ENCODE peak calls at places on chromosomes 16 and 17, in eight cellular contexts. A is PC-3, K is HepG2, G is GM23338, R is fibroblast of lung, D is keratinocyte, Z is GM12878, J is GM23248. H is an unnamed sample.

GRCh38 chr16:4261557-4262172 is 11.2 kb downstream of the TFAP4 start:
- DNase-seq in D (no peak), G (peak), A (peak), K (peak), R (peak), J (peak), Z (no peak), H (peak)

GRCh38 chr17:74028717-74029116 is 174.8 kb upstream of the RPL38 start:
- DNase-seq in D (no peak), K (no peak), R (no peak), J (no peak), G (no peak), A (no peak), Z (no peak), H (no peak)

GRCh38 chr16:83926726-83927397 is 26.2 kb upstream of the OSGIN1 start:
- DNase-seq in G (peak), A (peak), Z (no peak), D (peak), R (peak), K (peak), J (peak), H (peak)

GRCh38 chr17:8621585-8621984 is 8.9 kb downstream of the MYH10 start:
- DNase-seq in D (no peak), K (no peak), A (no peak), Z (no peak), G (no peak), J (peak), R (peak), H (no peak)

GRCh38 chr17:76700290-76700626 is 10.5 kb downstream of the MXRA7 start:
- DNase-seq in A (no peak), J (peak), R (no peak), D (no peak), G (no peak), K (no peak), Z (no peak), H (no peak)

GRCh38 chr17:48131216-48131824 is 23.8 kb downstream of the SNX11 start:
- DNase-seq in K (peak), G (peak), D (no peak), R (peak), J (peak), Z (no peak), A (peak), H (peak)

GRCh38 chr17:42519546-42520444 is 16.2 kb upstream of the NAGLU start:
- DNase-seq in J (peak), R (peak), G (peak), K (peak), D (no peak), A (peak), Z (no peak), H (peak)

GRCh38 chr16:28863929-28864886 is 565 bp downstream of the SH2B1 start:
- DNase-seq in D (no peak), A (no peak), G (peak), Z (no peak), J (peak), K (no peak), R (peak), H (no peak)

GRCh38 chr17:29115906-29116651 is 64.1 kb downstream of the MYO18A start:
- DNase-seq in R (peak), J (peak), Z (no peak), G (peak), K (peak), A (peak), D (no peak), H (peak)

GRCh38 chr16:2860826-2861567 is 3.0 kb upstream of the PRSS22 start:
- DNase-seq in R (no peak), G (peak), J (peak), A (peak), Z (no peak), D (no peak), K (no peak), H (no peak)

GRCh38 chr17:48470388-48471034 is 40.5 kb upstream of the SKAP1 start:
- DNase-seq in J (peak), Z (no peak), K (no peak), G (peak), R (peak), D (no peak), A (peak), H (peak)

GRCh38 chr17:39769974-39770587 is 32.3 kb downstream of the GRB7 start:
- DNase-seq in G (no peak), A (peak), J (peak), D (peak), Z (peak), R (no peak), K (peak), H (no peak)

GRCh38 chr16:4409081-4409932 is 7.1 kb downstream of the CORO7 start:
- DNase-seq in R (no peak), D (no peak), J (peak), K (no peak), G (peak), A (peak), Z (no peak), H (no peak)

GRCh38 chr16:73091199-73091598 is 43.3 kb upstream of the ZFHX3 start:
- DNase-seq in J (no peak), A (no peak), Z (no peak), D (no peak), R (no peak), G (no peak), K (no peak), H (no peak)

GRCh38 chr16:78094998-78095397 is 4.5 kb upstream of the WWOX start:
- DNase-seq in J (no peak), K (no peak), Z (no peak), G (no peak), D (no peak), R (no peak), A (no peak), H (no peak)

GRCh38 chr17:77312786-77313599 is 172.2 kb downstream of the SEC14L1 start:
- DNase-seq in K (peak), A (no peak), J (peak), R (peak), G (no peak), Z (no peak), D (no peak), H (no peak)

GRCh38 chr16:30185683-30186421 is 2.5 kb downstream of the CORO1A start:
- DNase-seq in Z (peak), D (no peak), A (no peak), K (no peak), R (no peak), J (no peak), G (peak), H (no peak)

GRCh38 chr16:57537194-57537505 is 779 bp upstream of the CCDC102A start:
- DNase-seq in Z (no peak), J (peak), G (no peak), A (no peak), D (no peak), R (peak), K (no peak), H (no peak)
- H3K27ac ChIP-seq in Z (peak), J (no peak), G (peak), A (no peak), D (no peak), R (no peak), K (no peak), H (no peak)

DNA sequence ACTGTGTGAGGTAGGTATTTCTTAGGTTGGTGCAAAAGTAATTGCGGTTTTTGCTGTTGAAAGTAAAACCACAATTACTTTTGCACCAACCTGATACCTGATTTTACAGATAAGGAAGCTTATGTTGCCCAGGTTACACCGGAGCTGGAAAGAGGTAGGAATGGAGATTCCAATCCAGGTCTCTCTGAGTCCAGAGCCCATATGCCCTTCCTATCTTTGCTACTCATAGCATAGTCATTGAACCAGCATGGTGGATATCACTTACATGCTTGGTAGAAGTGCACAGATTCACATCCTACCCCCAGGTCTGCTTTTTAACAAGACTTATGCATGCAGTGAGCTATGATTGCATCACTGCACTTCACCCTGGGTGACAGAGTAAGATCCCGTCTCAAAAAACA is 61.8 kb downstream of the ARSG start:
- DNase-seq in D (no peak), K (no peak), A (peak), Z (no peak), R (no peak), G (no peak), J (no peak), H (no peak)
- H3K4me3 ChIP-seq in D (no peak), K (no peak), A (no peak), Z (no peak), R (no peak), G (no peak), J (no peak), H (no peak)

DNA sequence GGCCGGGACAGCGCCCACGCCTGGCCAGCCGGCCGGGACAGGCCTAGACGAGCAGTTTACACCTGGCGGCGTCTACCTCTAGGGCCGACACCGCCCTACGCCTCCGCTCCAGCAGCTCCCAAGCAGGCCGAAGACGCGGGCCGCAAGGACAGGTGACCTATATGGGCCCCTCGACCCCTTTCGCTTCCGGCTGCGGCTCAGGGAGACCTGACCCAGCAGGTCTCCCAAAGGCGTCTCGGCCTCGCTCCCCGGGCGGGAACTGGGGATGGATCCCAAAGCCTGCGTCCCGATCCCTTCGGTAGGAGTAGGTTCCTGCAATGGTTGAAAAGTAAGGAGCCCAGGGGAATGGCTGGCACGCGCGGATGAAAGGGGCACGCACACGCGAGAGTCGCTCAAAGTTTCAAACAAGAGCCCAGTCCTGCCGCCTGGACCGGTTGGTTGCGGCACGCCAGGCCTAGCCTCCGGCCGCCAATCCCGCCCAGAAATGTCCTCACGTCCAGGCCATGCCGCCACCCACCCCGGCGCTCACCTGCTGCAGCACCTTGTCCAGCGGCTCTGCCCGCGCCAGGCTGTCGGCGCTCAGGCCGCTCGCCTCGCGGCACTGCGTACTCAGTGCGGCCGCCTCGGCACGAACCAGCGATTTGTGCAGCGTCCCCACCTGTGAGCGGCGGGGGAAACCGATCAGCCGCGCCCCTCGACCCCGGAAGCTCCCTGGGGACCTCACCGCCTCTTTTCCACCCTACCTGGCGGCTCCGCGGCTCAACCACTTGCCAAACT is 634 bp downstream of the ESRP2 start:
- DNase-seq in R (no peak), G (peak), Z (no peak), A (peak), D (no peak), J (no peak), K (peak), H (no peak)
- TF ChIP-seq EZH2 in R (no peak), G (no peak), Z (no peak), A (no peak), D (no peak), J (no peak), K (no peak), H (no peak)

GRCh38 chr16:75262104-75262799 is 10.8 kb upstream of the BCAR1 start:
- DNase-seq in D (no peak), Z (no peak), K (peak), G (no peak), J (no peak), A (no peak), R (no peak), H (no peak)

GRCh38 chr16:75262800-75263127 is 11.3 kb upstream of the BCAR1 start:
- DNase-seq in K (no peak), D (no peak), Z (no peak), J (no peak), R (no peak), A (no peak), G (no peak), H (no peak)

GRCh38 chr16:75260856-75261589 is 9.6 kb upstream of the BCAR1 start:
- DNase-seq in G (no peak), A (no peak), K (no peak), D (no peak), Z (no peak), J (no peak), R (no peak), H (no peak)

GRCh38 chr16:75263291-75263962 is 12.0 kb upstream of the BCAR1 start:
- DNase-seq in R (no peak), G (no peak), J (peak), K (no peak), A (no peak), D (no peak), Z (no peak), H (no peak)

DNA sequence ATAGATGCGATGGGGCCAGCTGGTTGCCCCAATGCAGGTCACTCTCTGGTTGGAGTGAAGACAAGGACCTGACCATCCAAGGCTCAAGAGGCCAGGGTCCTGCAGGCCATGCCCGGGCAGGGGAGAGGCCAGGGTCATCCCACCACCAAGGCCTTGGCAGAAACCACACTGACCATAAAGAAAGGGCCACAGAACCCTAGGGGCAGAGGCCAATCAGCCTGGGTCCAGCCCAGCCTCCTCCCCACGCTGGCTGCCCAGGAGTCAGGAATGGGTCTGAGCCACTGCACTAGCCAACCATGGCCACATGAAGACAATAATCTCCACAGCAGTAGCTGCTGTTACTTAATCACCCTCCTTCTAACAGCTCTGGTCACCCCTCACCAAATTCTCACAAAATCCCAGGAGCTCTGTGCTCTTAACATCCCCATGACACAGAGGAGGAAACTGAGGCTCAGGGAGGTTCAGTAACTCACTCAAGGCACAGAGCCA is 10.2 kb upstream of the BCAR1 start:
- DNase-seq in Z (no peak), R (no peak), D (no peak), K (no peak), J (no peak), A (no peak), G (no peak), H (no peak)
- H3K27ac ChIP-seq in Z (no peak), R (peak), D (no peak), K (peak), J (no peak), A (no peak), G (peak), H (peak)